ENCODE peak calls at places on chromosomes 5 and 9, in five cellular contexts. E is HCT116, X is keratinocyte, H is PC-9, R is fibroblast of lung. S is an unnamed sample.

GRCh38 chr9:120717194-120717593 is 2.9 kb upstream of the MEGF9 start:
- DNase-seq in E (no peak), X (no peak), H (no peak), R (no peak), S (no peak)

GRCh38 chr5:122775713-122776084 is 819 bp downstream of the SNX2 start:
- DNase-seq in E (no peak), X (no peak), H (no peak), R (peak), S (no peak)

GRCh38 chr9:132043708-132044107 is 36.0 kb downstream of the MED27 start:
- DNase-seq in E (no peak), X (no peak), H (no peak), R (no peak), S (no peak)

GRCh38 chr5:72542695-72543094 is 35.5 kb upstream of the ZNF366 start:
- DNase-seq in E (no peak), X (no peak), H (no peak), R (no peak), S (no peak)

GRCh38 chr5:15326932-15327331 is 173.0 kb upstream of the FBXL7 start:
- DNase-seq in E (no peak), X (no peak), H (no peak), R (no peak), S (no peak)

GRCh38 chr5:138032572-138033274 is at the start of gene FAM13B:
- DNase-seq in E (peak), X (no peak), H (peak), R (peak), S (peak)

GRCh38 chr9:79667716-79668458 is 96.1 kb downstream of the TLE4 start:
- DNase-seq in E (no peak), X (no peak), H (no peak), R (no peak), S (no peak)

GRCh38 chr9:122374885-122375420 is 4.1 kb downstream of the PTGS1 start:
- DNase-seq in E (no peak), X (no peak), H (no peak), R (peak), S (peak)

GRCh38 chr9:106350777-106351176 is 512.2 kb upstream of the ZNF462 start:
- DNase-seq in E (no peak), X (no peak), H (no peak), R (no peak), S (no peak)

GRCh38 chr5:40134883-40135520 is 544.7 kb upstream of the PTGER4 start:
- DNase-seq in E (no peak), X (no peak), H (no peak), R (no peak), S (no peak)

GRCh38 chr9:131709741-131710499 is 30.0 kb downstream of the RAPGEF1 start:
- DNase-seq in E (no peak), X (peak), H (no peak), R (peak), S (no peak)

GRCh38 chr9:2390028-2390427 is 231.6 kb upstream of the VLDLR start:
- DNase-seq in E (no peak), X (no peak), H (no peak), R (no peak), S (no peak)

GRCh38 chr9:98785333-98785933 is 10.9 kb downstream of the ANKS6 start:
- DNase-seq in E (no peak), X (no peak), H (no peak), R (no peak), S (no peak)

GRCh38 chr9:36144322-36145206 is 8.0 kb downstream of the GLIPR2 start:
- DNase-seq in E (no peak), X (no peak), H (no peak), R (no peak), S (no peak)

GRCh38 chr5:72523960-72524582 is 16.9 kb upstream of the ZNF366 start:
- DNase-seq in E (peak), X (peak), H (no peak), R (peak), S (peak)

GRCh38 chr9:84808416-84808815 is 138.9 kb downstream of the NTRK2 start:
- DNase-seq in E (no peak), X (no peak), H (no peak), R (no peak), S (no peak)

GRCh38 chr5:139385061-139385889 is 2.2 kb upstream of the SLC23A1 start:
- DNase-seq in E (no peak), X (no peak), H (peak), R (no peak), S (no peak)

GRCh38 chr5:149205625-149206523 is 64.6 kb downstream of the ABLIM3 start:
- DNase-seq in E (no peak), X (no peak), H (peak), R (peak), S (no peak)

GRCh38 chr9:93962041-93962440 is 6.9 kb upstream of the BARX1 start:
- DNase-seq in E (no peak), X (no peak), H (no peak), R (no peak), S (no peak)

GRCh38 chr9:107710988-107711387 is 221.4 kb upstream of the KLF4 start:
- DNase-seq in E (no peak), X (no peak), H (no peak), R (no peak), S (no peak)

GRCh38 chr5:117701067-117701466 is 1126.4 kb upstream of the SEMA6A start:
- DNase-seq in E (no peak), X (no peak), H (no peak), R (no peak), S (no peak)

GRCh38 chr9:81664638-81665513 is 24.5 kb downstream of the TLE1 start:
- DNase-seq in E (no peak), X (no peak), H (no peak), R (no peak), S (no peak)

GRCh38 chr9:13109781-13110180 is 169.7 kb downstream of the MPDZ start:
- DNase-seq in E (no peak), X (no peak), H (no peak), R (no peak), S (no peak)

GRCh38 chr9:5715548-5716127 is 86.7 kb downstream of the RIC1 start:
- DNase-seq in E (no peak), X (no peak), H (no peak), R (no peak), S (no peak)

GRCh38 chr9:108775901-108776306 is 79.9 kb downstream of the ACTL7B start:
- DNase-seq in E (no peak), X (no peak), H (no peak), R (no peak), S (no peak)

GRCh38 chr9:69919461-69920061 is 98.9 kb downstream of the CFAP95 start:
- DNase-seq in E (peak), X (no peak), H (peak), R (peak), S (peak)

GRCh38 chr9:95510610-95511231 is 6.0 kb downstream of the PTCH1 start:
- DNase-seq in E (peak), X (peak), H (peak), R (peak), S (peak)

GRCh38 chr5:123089971-123090640 is 1.1 kb downstream of the PRDM6 start:
- DNase-seq in E (no peak), X (no peak), H (no peak), R (peak), S (peak)

GRCh38 chr9:21656776-21657637 is 145.4 kb upstream of the MTAP start:
- DNase-seq in E (no peak), X (no peak), H (no peak), R (peak), S (no peak)

GRCh38 chr5:169717298-169717697 is 80.2 kb downstream of the DOCK2 start:
- DNase-seq in E (no peak), X (peak), H (no peak), R (no peak), S (no peak)

GRCh38 chr9:19920401-19920800 is 131.6 kb upstream of the SLC24A2 start:
- DNase-seq in E (no peak), X (no peak), H (no peak), R (no peak), S (no peak)
- TF ChIP-seq CTCF in E (no peak), X (no peak), H (no peak), R (no peak), S (no peak)

GRCh38 chr5:77852068-77852513 is 76.0 kb upstream of the TBCA start:
- DNase-seq in E (no peak), X (no peak), H (no peak), R (no peak), S (no peak)
- TF ChIP-seq EZH2 in E (no peak), X (no peak), H (no peak), R (no peak), S (peak)

GRCh38 chr5:9156282-9156681 is 389.6 kb downstream of the SEMA5A start:
- DNase-seq in E (no peak), X (peak), H (no peak), R (peak), S (peak)
- TF ChIP-seq CTCF in E (no peak), X (peak), H (peak), R (peak), S (peak)

GRCh38 chr5:4361626-4362281 is 766.1 kb downstream of the IRX1 start:
- DNase-seq in E (no peak), X (no peak), H (no peak), R (no peak), S (no peak)
- TF ChIP-seq EZH2 in E (no peak), X (no peak), H (no peak), R (no peak), S (no peak)

DNA sequence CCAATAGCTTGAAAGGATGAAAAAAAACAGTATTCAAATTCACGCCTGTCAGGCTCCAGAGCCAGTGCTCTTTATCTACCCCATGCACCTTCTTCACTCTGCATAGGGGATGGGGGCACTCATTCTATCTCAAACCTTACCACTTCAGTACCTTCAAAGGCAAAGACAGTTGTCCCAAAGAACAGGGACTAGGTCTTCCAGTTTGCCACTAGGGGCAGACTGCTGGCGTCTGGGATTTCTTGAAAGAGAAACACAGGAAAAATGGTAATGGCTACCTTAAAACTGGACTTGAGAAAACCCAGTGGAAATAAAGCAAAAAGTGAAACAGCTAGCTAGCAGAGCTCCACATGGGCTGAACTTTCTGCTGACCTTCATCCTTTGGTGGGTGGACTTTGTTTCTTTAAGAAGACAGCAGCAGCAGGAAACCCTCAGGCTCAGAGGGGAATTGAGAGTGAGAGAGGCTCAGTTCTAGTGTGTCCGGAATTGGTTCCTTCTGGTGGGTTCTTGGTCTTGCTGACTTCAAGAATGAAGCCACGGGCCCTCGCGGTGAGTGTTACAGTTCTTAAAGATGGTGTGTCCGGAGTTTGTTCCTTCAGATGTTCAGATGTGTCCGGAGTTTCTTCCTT is 41.0 kb upstream of the SLC36A1 start:
- DNase-seq in E (peak), X (no peak), H (no peak), R (no peak), S (peak)
- TF ChIP-seq CTCF in E (no peak), X (peak), H (peak), R (peak), S (peak)

GRCh38 chr5:1113332-1113690 is 1.4 kb upstream of the SLC12A7 start:
- DNase-seq in E (no peak), X (no peak), H (no peak), R (no peak), S (no peak)

GRCh38 chr5:1110930-1111726 is 735 bp downstream of the SLC12A7 start:
- DNase-seq in E (no peak), X (no peak), H (peak), R (no peak), S (peak)

GRCh38 chr5:1113805-1114586 is 2.1 kb upstream of the SLC12A7 start:
- DNase-seq in E (no peak), X (no peak), H (peak), R (no peak), S (no peak)

GRCh38 chr5:1111727-1112289 is at the start of gene SLC12A7:
- DNase-seq in E (no peak), X (no peak), H (peak), R (peak), S (peak)

DNA sequence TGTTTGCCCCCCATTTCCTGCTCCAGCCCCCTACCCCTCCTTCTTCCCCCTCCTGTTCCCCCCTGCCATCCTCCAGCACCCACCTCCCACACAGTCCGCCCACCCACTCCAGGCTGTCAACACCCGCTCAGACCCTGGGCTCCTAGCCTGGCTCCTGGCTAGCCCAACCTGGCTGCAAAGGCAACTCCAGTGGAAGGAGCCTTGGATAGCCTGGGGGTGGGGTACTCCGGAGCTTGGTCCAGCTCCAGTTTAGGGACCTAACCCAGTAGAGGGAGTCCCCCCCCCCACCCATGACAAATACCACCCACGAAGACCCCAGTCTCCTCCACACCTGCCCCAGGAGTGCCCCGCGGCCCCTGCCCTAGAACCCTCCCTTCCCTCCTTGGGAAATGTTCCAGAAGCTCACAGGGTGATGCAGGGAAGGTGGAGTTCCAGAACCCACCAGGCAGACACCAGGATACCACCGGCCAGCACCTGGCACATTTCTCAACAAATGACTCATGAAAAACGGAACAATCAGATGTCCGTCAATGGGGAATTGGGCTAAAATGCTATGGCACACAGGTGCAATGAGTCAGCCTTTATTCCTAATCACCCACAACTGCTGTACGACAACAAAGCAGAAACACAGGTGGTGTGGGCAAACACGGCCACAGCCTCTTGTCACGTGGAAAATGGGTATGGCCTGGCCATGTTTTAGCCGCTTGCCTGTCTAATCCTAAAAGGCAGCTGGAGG is 901 bp upstream of the SLC12A7 start:
- DNase-seq in E (peak), X (peak), H (peak), R (no peak), S (no peak)
- TF ChIP-seq EZH2 in E (no peak), X (no peak), H (no peak), R (no peak), S (no peak)

DNA sequence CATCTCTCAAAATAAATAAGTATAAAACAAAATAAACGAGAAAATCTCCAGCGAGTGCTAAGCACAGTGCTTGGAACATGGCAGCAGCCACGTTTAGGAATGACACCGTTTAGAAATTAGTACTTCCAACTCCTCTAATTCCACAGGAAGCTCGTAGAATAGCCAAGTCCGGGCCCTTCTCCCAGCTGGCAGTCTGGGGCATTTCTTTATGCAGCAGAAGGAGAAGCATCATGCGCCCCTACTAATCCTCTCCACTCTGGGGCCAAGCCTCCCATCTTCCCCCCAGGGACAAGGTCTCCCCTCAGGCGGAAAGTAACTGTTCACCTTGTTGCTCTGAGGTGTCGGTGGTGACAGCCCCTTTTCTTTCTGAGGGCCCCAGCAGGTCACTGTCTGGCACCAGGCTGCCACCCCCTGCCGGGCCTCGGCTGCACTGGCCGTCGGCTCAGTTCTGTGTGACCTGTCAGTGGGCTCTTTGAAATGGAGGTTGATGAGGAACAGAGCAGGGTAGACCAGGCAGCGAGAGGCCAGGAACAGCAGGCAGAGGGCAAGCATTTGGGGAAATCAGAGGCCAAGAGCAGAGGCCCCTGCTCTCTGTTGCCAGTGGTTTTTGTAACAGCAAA is 113.5 kb upstream of the WWC1 start:
- DNase-seq in E (no peak), X (no peak), H (no peak), R (no peak), S (no peak)
- TF ChIP-seq CTCF in E (no peak), X (no peak), H (no peak), R (no peak), S (no peak)

GRCh38 chr5:114360816-114361723 is 800 bp upstream of the KCNN2 start:
- DNase-seq in E (no peak), X (no peak), H (no peak), R (no peak), S (peak)
- TF ChIP-seq EZH2 in E (no peak), X (peak), H (no peak), R (no peak), S (peak)